ENCODE peak calls at places on chromosome 20, in five cellular contexts. One of them, this sample, is unnamed.

GRCh38 chr20:50314936-50315335 is 124.3 kb downstream of the CEBPB start:
- DNase-seq in AG10803: no peak
- DNase-seq in BJ: no peak
- DNase-seq in pancreas: no peak
- DNase-seq in PC-9: no peak
- DNase-seq in this sample: no peak

GRCh38 chr20:1718604-1719384 is 61.2 kb upstream of the SIRPG start:
- DNase-seq in AG10803: peak
- DNase-seq in BJ: peak
- DNase-seq in pancreas: peak
- DNase-seq in PC-9: peak
- DNase-seq in this sample: no peak

GRCh38 chr20:16129411-16129810 is 443.8 kb downstream of the KIF16B start:
- DNase-seq in AG10803: no peak
- DNase-seq in BJ: no peak
- DNase-seq in pancreas: no peak
- DNase-seq in PC-9: no peak
- DNase-seq in this sample: no peak

GRCh38 chr20:6142348-6142993 is 19.6 kb upstream of the FERMT1 start:
- DNase-seq in AG10803: peak
- DNase-seq in BJ: no peak
- DNase-seq in pancreas: peak
- DNase-seq in PC-9: no peak
- DNase-seq in this sample: no peak

GRCh38 chr20:20393207-20393606 is 25.3 kb downstream of the INSM1 start:
- DNase-seq in AG10803: no peak
- DNase-seq in BJ: peak
- DNase-seq in pancreas: no peak
- DNase-seq in PC-9: no peak
- DNase-seq in this sample: no peak

GRCh38 chr20:4887586-4887985 is 113.7 kb downstream of the SLC23A2 start:
- DNase-seq in AG10803: no peak
- DNase-seq in BJ: no peak
- DNase-seq in pancreas: no peak
- DNase-seq in PC-9: no peak
- DNase-seq in this sample: no peak

GRCh38 chr20:12598894-12599293 is 409.9 kb upstream of the SPTLC3 start:
- DNase-seq in AG10803: no peak
- DNase-seq in BJ: no peak
- DNase-seq in pancreas: no peak
- DNase-seq in PC-9: no peak
- DNase-seq in this sample: no peak

GRCh38 chr20:50044353-50044960 is 61.7 kb downstream of the SNAI1 start:
- DNase-seq in AG10803: no peak
- DNase-seq in BJ: no peak
- DNase-seq in pancreas: no peak
- DNase-seq in PC-9: no peak
- DNase-seq in this sample: no peak

GRCh38 chr20:58705525-58705924 is 12.9 kb downstream of the NPEPL1 start:
- DNase-seq in AG10803: no peak
- DNase-seq in BJ: no peak
- DNase-seq in pancreas: peak
- DNase-seq in PC-9: no peak
- DNase-seq in this sample: no peak

GRCh38 chr20:19850190-19850533 is 92.1 kb downstream of the RIN2 start:
- DNase-seq in AG10803: peak
- DNase-seq in BJ: no peak
- DNase-seq in pancreas: no peak
- DNase-seq in PC-9: no peak
- DNase-seq in this sample: no peak

GRCh38 chr20:64231621-64232550 is 23.7 kb upstream of the PCMTD2 start:
- DNase-seq in AG10803: no peak
- DNase-seq in BJ: no peak
- DNase-seq in pancreas: no peak
- DNase-seq in PC-9: no peak
- DNase-seq in this sample: no peak

GRCh38 chr20:25725639-25726038 is 29.0 kb upstream of the ZNF337 start:
- DNase-seq in AG10803: no peak
- DNase-seq in BJ: no peak
- DNase-seq in pancreas: no peak
- DNase-seq in PC-9: no peak
- DNase-seq in this sample: no peak

GRCh38 chr20:1669304-1669703 is 11.7 kb upstream of the SIRPG start:
- DNase-seq in AG10803: peak
- DNase-seq in BJ: no peak
- DNase-seq in pancreas: no peak
- DNase-seq in PC-9: peak
- DNase-seq in this sample: no peak

GRCh38 chr20:11992426-11992825 is 74.7 kb downstream of the BTBD3 start:
- DNase-seq in AG10803: no peak
- DNase-seq in BJ: no peak
- DNase-seq in pancreas: no peak
- DNase-seq in PC-9: no peak
- DNase-seq in this sample: no peak

GRCh38 chr20:3502878-3503277 is 32.1 kb downstream of the ATRN start:
- DNase-seq in AG10803: no peak
- DNase-seq in BJ: no peak
- DNase-seq in pancreas: no peak
- DNase-seq in PC-9: no peak
- DNase-seq in this sample: no peak

GRCh38 chr20:48155231-48155630 is 369.9 kb upstream of the SULF2 start:
- DNase-seq in AG10803: no peak
- DNase-seq in BJ: no peak
- DNase-seq in pancreas: no peak
- DNase-seq in PC-9: no peak
- DNase-seq in this sample: no peak

GRCh38 chr20:40251284-40251932 is 437.6 kb downstream of the MAFB start:
- DNase-seq in AG10803: peak
- DNase-seq in BJ: no peak
- DNase-seq in pancreas: no peak
- DNase-seq in PC-9: no peak
- DNase-seq in this sample: no peak

GRCh38 chr20:48656661-48657211 is 171.1 kb downstream of the PREX1 start:
- DNase-seq in AG10803: no peak
- DNase-seq in BJ: no peak
- DNase-seq in pancreas: no peak
- DNase-seq in PC-9: no peak
- DNase-seq in this sample: no peak

GRCh38 chr20:31543966-31544598 is 29.8 kb downstream of the HM13 start:
- DNase-seq in AG10803: peak
- DNase-seq in BJ: peak
- DNase-seq in pancreas: no peak
- DNase-seq in PC-9: peak
- DNase-seq in this sample: no peak

GRCh38 chr20:48783533-48784272 is 44.1 kb downstream of the PREX1 start:
- DNase-seq in AG10803: peak
- DNase-seq in BJ: no peak
- DNase-seq in pancreas: no peak
- DNase-seq in PC-9: no peak
- DNase-seq in this sample: no peak

GRCh38 chr20:59194023-59194935 is 30.7 kb downstream of the ZNF831 start:
- DNase-seq in AG10803: no peak
- DNase-seq in BJ: no peak
- DNase-seq in pancreas: no peak
- DNase-seq in PC-9: no peak
- DNase-seq in this sample: no peak

GRCh38 chr20:13009682-13010406 is 1.1 kb downstream of the SPTLC3 start:
- DNase-seq in AG10803: peak
- DNase-seq in BJ: peak
- DNase-seq in pancreas: peak
- DNase-seq in PC-9: peak
- DNase-seq in this sample: peak

GRCh38 chr20:18496740-18497592 is at the start of gene RBBP9:
- DNase-seq in AG10803: peak
- DNase-seq in BJ: peak
- DNase-seq in pancreas: peak
- DNase-seq in PC-9: peak
- DNase-seq in this sample: peak

GRCh38 chr20:5528719-5529256 is 212.0 kb upstream of the PROKR2 start:
- DNase-seq in AG10803: peak
- DNase-seq in BJ: peak
- DNase-seq in pancreas: peak
- DNase-seq in PC-9: peak
- DNase-seq in this sample: peak

DNA sequence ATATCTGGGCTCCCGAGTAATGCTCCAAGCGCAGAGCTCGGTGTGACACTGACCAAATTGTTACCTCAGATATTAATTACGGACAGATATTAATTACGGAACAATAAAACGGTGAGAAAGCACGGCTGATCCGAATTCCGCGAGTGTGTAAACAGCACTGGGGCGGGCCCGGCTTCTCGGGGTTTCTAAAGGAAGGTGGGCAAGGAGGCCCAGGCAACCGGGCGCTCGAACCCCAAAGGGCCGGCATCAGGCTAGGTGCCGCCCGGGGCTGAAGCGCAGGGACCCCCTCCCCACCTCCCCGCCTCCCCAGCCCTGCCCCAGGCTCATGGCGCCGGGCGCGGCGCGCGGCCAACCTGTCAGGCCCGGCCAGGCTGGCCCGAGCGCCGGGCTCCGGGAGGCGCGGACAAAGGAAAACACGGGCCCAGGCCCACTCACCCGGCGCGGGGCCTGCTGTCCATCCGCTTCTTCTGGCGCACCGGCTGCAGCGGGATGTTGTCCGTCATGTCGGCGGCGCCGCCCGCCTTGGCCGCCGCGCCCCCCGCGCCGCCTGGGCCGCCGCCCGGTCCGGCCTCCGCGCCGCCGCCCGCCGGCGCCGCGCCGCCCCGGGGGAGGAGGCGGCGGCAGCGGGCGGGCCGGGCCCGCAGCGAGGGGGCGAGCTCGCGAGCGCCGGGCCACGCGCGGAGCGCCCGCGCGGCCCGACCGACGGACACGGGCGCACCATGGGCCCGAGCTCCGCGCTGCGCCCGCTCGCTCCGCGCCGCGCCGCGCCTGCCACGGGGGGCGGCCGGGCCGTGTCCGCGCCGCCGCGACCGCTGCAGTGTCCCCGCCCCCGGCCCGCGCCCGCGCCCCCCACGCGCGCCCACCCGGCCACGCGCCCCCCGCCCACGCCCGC is at the start of gene ATP9A:
- DNase-seq in AG10803: peak
- DNase-seq in BJ: no peak
- DNase-seq in pancreas: peak
- DNase-seq in PC-9: no peak
- DNase-seq in this sample: no peak
- H3K4me3 ChIP-seq in AG10803: peak
- H3K4me3 ChIP-seq in BJ: peak
- H3K4me3 ChIP-seq in pancreas: peak
- H3K4me3 ChIP-seq in PC-9: peak
- H3K4me3 ChIP-seq in this sample: peak

GRCh38 chr20:32680544-32681174 is 6.9 kb upstream of the C20orf203 start:
- DNase-seq in AG10803: no peak
- DNase-seq in BJ: no peak
- DNase-seq in pancreas: no peak
- DNase-seq in PC-9: no peak
- DNase-seq in this sample: no peak
- H3K4me3 ChIP-seq in AG10803: no peak
- H3K4me3 ChIP-seq in BJ: no peak
- H3K4me3 ChIP-seq in pancreas: no peak
- H3K4me3 ChIP-seq in PC-9: no peak
- H3K4me3 ChIP-seq in this sample: no peak

DNA sequence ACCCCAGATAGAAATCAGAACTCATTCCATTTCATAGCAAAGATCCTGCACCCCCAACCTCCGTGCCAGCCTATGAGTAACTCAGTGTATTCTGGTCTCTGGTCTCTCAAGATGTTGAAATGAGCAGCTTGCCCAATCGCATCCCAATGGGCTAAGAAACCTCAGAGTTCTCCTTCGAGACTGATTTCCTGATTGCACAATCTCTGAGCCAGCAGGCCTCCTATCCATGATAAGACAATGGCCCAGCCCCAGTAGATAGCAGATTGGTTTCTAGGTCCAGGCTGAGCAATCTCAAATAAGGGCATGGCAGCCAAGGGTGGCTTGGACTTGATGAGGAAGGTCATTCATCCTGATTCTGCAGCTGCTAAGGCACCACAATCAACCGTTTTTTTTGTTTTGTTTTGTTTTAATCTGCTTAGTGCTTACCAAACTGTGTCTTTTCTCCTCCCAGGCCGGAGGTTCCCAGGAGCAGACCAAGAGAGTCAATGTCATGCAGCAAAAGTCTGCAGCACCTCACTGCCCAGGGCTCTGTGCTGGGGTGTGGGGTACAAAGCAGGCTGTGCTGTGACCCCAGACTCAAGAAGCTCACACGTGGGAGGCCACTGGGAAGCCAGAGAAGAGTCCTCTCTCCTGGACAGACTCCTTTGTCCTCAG is 125.1 kb upstream of the NXT1 start:
- DNase-seq in AG10803: peak
- DNase-seq in BJ: no peak
- DNase-seq in pancreas: peak
- DNase-seq in PC-9: peak
- DNase-seq in this sample: no peak
- H3K4me3 ChIP-seq in AG10803: no peak
- H3K4me3 ChIP-seq in BJ: no peak
- H3K4me3 ChIP-seq in pancreas: no peak
- H3K4me3 ChIP-seq in PC-9: peak
- H3K4me3 ChIP-seq in this sample: no peak

DNA sequence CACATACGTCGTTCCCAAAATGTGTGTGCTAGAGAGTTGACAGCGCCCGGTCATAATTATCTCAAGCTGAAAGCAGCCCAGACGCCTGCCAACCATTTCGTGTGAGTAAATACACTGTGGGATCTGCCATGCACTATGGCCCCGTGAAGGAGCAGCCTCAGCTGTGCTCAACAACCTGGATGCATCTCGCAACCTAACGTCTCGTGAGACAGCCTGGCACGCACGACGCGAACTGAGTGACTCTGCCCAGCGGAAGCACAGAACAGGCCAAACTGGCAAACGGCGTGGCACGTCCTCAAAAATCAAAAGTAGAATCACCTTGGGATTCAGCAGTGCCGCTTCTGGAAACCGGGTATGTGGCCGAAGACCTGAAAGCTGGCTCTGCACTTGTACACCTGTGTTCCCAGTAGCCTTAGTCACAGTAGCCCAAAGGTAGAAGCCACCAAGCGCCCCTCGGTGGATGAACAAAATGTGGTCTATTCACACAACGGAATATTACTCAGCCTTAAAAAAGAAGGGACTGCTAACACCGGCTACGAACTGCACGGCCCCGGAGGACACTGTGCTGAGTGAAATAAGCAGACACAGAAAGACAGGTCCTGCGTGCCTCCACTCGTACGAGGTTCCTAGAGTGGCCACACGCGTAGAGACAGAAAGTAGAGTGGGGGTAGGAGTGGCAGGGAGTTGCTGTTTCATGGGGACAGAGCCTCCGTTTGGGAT is 27.2 kb upstream of the SLCO4A1 start:
- DNase-seq in AG10803: no peak
- DNase-seq in BJ: no peak
- DNase-seq in pancreas: no peak
- DNase-seq in PC-9: no peak
- DNase-seq in this sample: no peak
- H3K4me3 ChIP-seq in AG10803: no peak
- H3K4me3 ChIP-seq in BJ: no peak
- H3K4me3 ChIP-seq in pancreas: no peak
- H3K4me3 ChIP-seq in PC-9: no peak
- H3K4me3 ChIP-seq in this sample: no peak